ENCODE peak calls at places on chromosome 1, in six cellular contexts. One of them, this sample, is unnamed.

GRCh38 chr1:22077728-22078127 is 25.2 kb downstream of the CDC42 start:
- DNase-seq in EL: no peak
- DNase-seq in NCI-H1092 treated with DMSO at 0.1 percent for 48 hours: no peak
- DNase-seq in effector CD4-positive, alpha-beta T cell: no peak
- DNase-seq in right cardiac atrium: no peak
- DNase-seq in NCI-H748 treated with DMSO at 0.1 percent for 48 hours: no peak
- DNase-seq in this sample: no peak

GRCh38 chr1:226738421-226738994 is 574 bp downstream of the ITPKB start:
- DNase-seq in effector CD4-positive, alpha-beta T cell: no peak
- DNase-seq in NCI-H1092 treated with DMSO at 0.1 percent for 48 hours: peak; percentile 50
- DNase-seq in EL: peak; percentile 59
- DNase-seq in right cardiac atrium: peak; percentile 76
- DNase-seq in NCI-H748 treated with DMSO at 0.1 percent for 48 hours: no peak
- DNase-seq in this sample: peak; percentile 62

GRCh38 chr1:201493757-201494617 is 12.9 kb downstream of the CSRP1 start:
- DNase-seq in EL: no peak
- DNase-seq in right cardiac atrium: peak; percentile 85
- DNase-seq in NCI-H1092 treated with DMSO at 0.1 percent for 48 hours: peak; percentile 17
- DNase-seq in NCI-H748 treated with DMSO at 0.1 percent for 48 hours: no peak
- DNase-seq in effector CD4-positive, alpha-beta T cell: no peak
- DNase-seq in this sample: no peak

GRCh38 chr1:17665950-17666720 is 89.0 kb upstream of the ACTL8 start:
- DNase-seq in NCI-H748 treated with DMSO at 0.1 percent for 48 hours: no peak
- DNase-seq in NCI-H1092 treated with DMSO at 0.1 percent for 48 hours: peak; percentile 26
- DNase-seq in EL: peak; percentile 56
- DNase-seq in right cardiac atrium: no peak
- DNase-seq in effector CD4-positive, alpha-beta T cell: no peak
- DNase-seq in this sample: peak; percentile 12

GRCh38 chr1:1547476-1547875 is 7.1 kb upstream of the TMEM240 start:
- DNase-seq in effector CD4-positive, alpha-beta T cell: no peak
- DNase-seq in NCI-H748 treated with DMSO at 0.1 percent for 48 hours: no peak
- DNase-seq in NCI-H1092 treated with DMSO at 0.1 percent for 48 hours: no peak
- DNase-seq in EL: no peak
- DNase-seq in right cardiac atrium: no peak
- DNase-seq in this sample: no peak

GRCh38 chr1:4964634-4965345 is 310.4 kb downstream of the AJAP1 start:
- DNase-seq in NCI-H748 treated with DMSO at 0.1 percent for 48 hours: no peak
- DNase-seq in NCI-H1092 treated with DMSO at 0.1 percent for 48 hours: no peak
- DNase-seq in EL: no peak
- DNase-seq in effector CD4-positive, alpha-beta T cell: no peak
- DNase-seq in right cardiac atrium: no peak
- DNase-seq in this sample: no peak

GRCh38 chr1:201617157-201617556 is 78.2 kb downstream of the NAV1 start:
- DNase-seq in effector CD4-positive, alpha-beta T cell: no peak
- DNase-seq in EL: no peak
- DNase-seq in NCI-H748 treated with DMSO at 0.1 percent for 48 hours: no peak
- DNase-seq in right cardiac atrium: no peak
- DNase-seq in NCI-H1092 treated with DMSO at 0.1 percent for 48 hours: no peak
- DNase-seq in this sample: no peak

GRCh38 chr1:77671836-77672235 is 10.6 kb downstream of the ZZZ3 start:
- DNase-seq in EL: peak; percentile 77
- DNase-seq in NCI-H748 treated with DMSO at 0.1 percent for 48 hours: no peak
- DNase-seq in effector CD4-positive, alpha-beta T cell: no peak
- DNase-seq in NCI-H1092 treated with DMSO at 0.1 percent for 48 hours: no peak
- DNase-seq in right cardiac atrium: no peak
- DNase-seq in this sample: no peak

GRCh38 chr1:233725423-233725822 is 111.5 kb downstream of the KCNK1 start:
- DNase-seq in effector CD4-positive, alpha-beta T cell: no peak
- DNase-seq in NCI-H1092 treated with DMSO at 0.1 percent for 48 hours: no peak
- DNase-seq in EL: no peak
- DNase-seq in right cardiac atrium: no peak
- DNase-seq in NCI-H748 treated with DMSO at 0.1 percent for 48 hours: no peak
- DNase-seq in this sample: no peak

GRCh38 chr1:181062800-181063428 is 25.6 kb upstream of the IER5 start:
- DNase-seq in effector CD4-positive, alpha-beta T cell: no peak
- DNase-seq in EL: peak; percentile 66
- DNase-seq in right cardiac atrium: no peak
- DNase-seq in NCI-H1092 treated with DMSO at 0.1 percent for 48 hours: no peak
- DNase-seq in NCI-H748 treated with DMSO at 0.1 percent for 48 hours: no peak
- DNase-seq in this sample: peak; percentile 71

GRCh38 chr1:66996018-66996682 is 57.8 kb downstream of the SLC35D1 start:
- DNase-seq in effector CD4-positive, alpha-beta T cell: peak; percentile 34
- DNase-seq in NCI-H748 treated with DMSO at 0.1 percent for 48 hours: peak; percentile 51
- DNase-seq in right cardiac atrium: peak; percentile 43
- DNase-seq in EL: peak; percentile 66
- DNase-seq in NCI-H1092 treated with DMSO at 0.1 percent for 48 hours: peak; percentile 62
- DNase-seq in this sample: peak; percentile 81

This sample was measured in A673.